ENCODE peak calls at places on chromosomes 7 and 10, in seven cellular contexts. One of them, this sample, is unnamed.
A peak's percentile ranks its signal among the peaks of the same experiment; 100 is the strongest.

GRCh38 chr7:81598951-81599350 is 170.9 kb downstream of the HGF start:
- DNase-seq in CD4-positive, alpha-beta memory T cell: no peak
- DNase-seq in activated T-helper 1 cell treated with anti-CD3 and anti-CD28 coated beads, Interleukin-12 subunit alpha, Interleukin-12 subunit beta, Interleukin-2, Interleukin-4 antibody, amounts not matched to agents 30 ng/mL and 10 ng/mL and 1 ng/mL, durations not matched to agents 14 hours and 24 hours and 36 hours: no peak
- DNase-seq in non-pigmented ciliary epithelial cell: no peak
- DNase-seq in stomach: no peak
- DNase-seq in astrocyte of the spinal cord: no peak
- DNase-seq in NCI-H2081: no peak
- DNase-seq in this sample: no peak

GRCh38 chr10:79397051-79397450 is 48.4 kb downstream of the ZCCHC24 start:
- DNase-seq in activated T-helper 1 cell treated with anti-CD3 and anti-CD28 coated beads, Interleukin-12 subunit alpha, Interleukin-12 subunit beta, Interleukin-2, Interleukin-4 antibody, amounts not matched to agents 30 ng/mL and 10 ng/mL and 1 ng/mL, durations not matched to agents 14 hours and 24 hours and 36 hours: no peak
- DNase-seq in astrocyte of the spinal cord: no peak
- DNase-seq in CD4-positive, alpha-beta memory T cell: no peak
- DNase-seq in stomach: no peak
- DNase-seq in NCI-H2081: no peak
- DNase-seq in non-pigmented ciliary epithelial cell: no peak
- DNase-seq in this sample: no peak

GRCh38 chr10:88271736-88272135 is 311.4 kb downstream of the RNLS start:
- DNase-seq in NCI-H2081: no peak
- DNase-seq in stomach: no peak
- DNase-seq in astrocyte of the spinal cord: no peak
- DNase-seq in CD4-positive, alpha-beta memory T cell: no peak
- DNase-seq in non-pigmented ciliary epithelial cell: no peak
- DNase-seq in activated T-helper 1 cell treated with anti-CD3 and anti-CD28 coated beads, Interleukin-12 subunit alpha, Interleukin-12 subunit beta, Interleukin-2, Interleukin-4 antibody, amounts not matched to agents 30 ng/mL and 10 ng/mL and 1 ng/mL, durations not matched to agents 14 hours and 24 hours and 36 hours: peak; percentile 4
- DNase-seq in this sample: no peak

GRCh38 chr7:121442845-121443244 is 46.7 kb upstream of the FAM3C start:
- DNase-seq in activated T-helper 1 cell treated with anti-CD3 and anti-CD28 coated beads, Interleukin-12 subunit alpha, Interleukin-12 subunit beta, Interleukin-2, Interleukin-4 antibody, amounts not matched to agents 30 ng/mL and 10 ng/mL and 1 ng/mL, durations not matched to agents 14 hours and 24 hours and 36 hours: no peak
- DNase-seq in stomach: no peak
- DNase-seq in NCI-H2081: no peak
- DNase-seq in CD4-positive, alpha-beta memory T cell: peak; percentile 29
- DNase-seq in non-pigmented ciliary epithelial cell: no peak
- DNase-seq in astrocyte of the spinal cord: no peak
- DNase-seq in this sample: peak; percentile 4

GRCh38 chr10:118798186-118798811 is 43.5 kb upstream of the CACUL1 start:
- DNase-seq in stomach: no peak
- DNase-seq in CD4-positive, alpha-beta memory T cell: no peak
- DNase-seq in activated T-helper 1 cell treated with anti-CD3 and anti-CD28 coated beads, Interleukin-12 subunit alpha, Interleukin-12 subunit beta, Interleukin-2, Interleukin-4 antibody, amounts not matched to agents 30 ng/mL and 10 ng/mL and 1 ng/mL, durations not matched to agents 14 hours and 24 hours and 36 hours: no peak
- DNase-seq in astrocyte of the spinal cord: peak; percentile 19
- DNase-seq in NCI-H2081: no peak
- DNase-seq in non-pigmented ciliary epithelial cell: peak; percentile 2
- DNase-seq in this sample: no peak

GRCh38 chr7:25402528-25402927 is 174.2 kb upstream of the NPVF start:
- DNase-seq in astrocyte of the spinal cord: no peak
- DNase-seq in NCI-H2081: no peak
- DNase-seq in activated T-helper 1 cell treated with anti-CD3 and anti-CD28 coated beads, Interleukin-12 subunit alpha, Interleukin-12 subunit beta, Interleukin-2, Interleukin-4 antibody, amounts not matched to agents 30 ng/mL and 10 ng/mL and 1 ng/mL, durations not matched to agents 14 hours and 24 hours and 36 hours: no peak
- DNase-seq in CD4-positive, alpha-beta memory T cell: no peak
- DNase-seq in non-pigmented ciliary epithelial cell: no peak
- DNase-seq in stomach: no peak
- DNase-seq in this sample: no peak

GRCh38 chr10:11539191-11539868 is 72.1 kb downstream of the USP6NL start:
- DNase-seq in astrocyte of the spinal cord: peak; percentile 52
- DNase-seq in stomach: no peak
- DNase-seq in activated T-helper 1 cell treated with anti-CD3 and anti-CD28 coated beads, Interleukin-12 subunit alpha, Interleukin-12 subunit beta, Interleukin-2, Interleukin-4 antibody, amounts not matched to agents 30 ng/mL and 10 ng/mL and 1 ng/mL, durations not matched to agents 14 hours and 24 hours and 36 hours: no peak
- DNase-seq in CD4-positive, alpha-beta memory T cell: no peak
- DNase-seq in NCI-H2081: no peak
- DNase-seq in non-pigmented ciliary epithelial cell: no peak
- DNase-seq in this sample: no peak

GRCh38 chr7:78959471-78959870 is 494.0 kb downstream of the MAGI2 start:
- DNase-seq in stomach: no peak
- DNase-seq in non-pigmented ciliary epithelial cell: peak; percentile 6
- DNase-seq in NCI-H2081: no peak
- DNase-seq in astrocyte of the spinal cord: no peak
- DNase-seq in CD4-positive, alpha-beta memory T cell: no peak
- DNase-seq in activated T-helper 1 cell treated with anti-CD3 and anti-CD28 coated beads, Interleukin-12 subunit alpha, Interleukin-12 subunit beta, Interleukin-2, Interleukin-4 antibody, amounts not matched to agents 30 ng/mL and 10 ng/mL and 1 ng/mL, durations not matched to agents 14 hours and 24 hours and 36 hours: no peak
- DNase-seq in this sample: no peak

GRCh38 chr10:57979986-57980385 is 287.7 kb downstream of the IPMK start:
- DNase-seq in astrocyte of the spinal cord: no peak
- DNase-seq in stomach: no peak
- DNase-seq in non-pigmented ciliary epithelial cell: no peak
- DNase-seq in activated T-helper 1 cell treated with anti-CD3 and anti-CD28 coated beads, Interleukin-12 subunit alpha, Interleukin-12 subunit beta, Interleukin-2, Interleukin-4 antibody, amounts not matched to agents 30 ng/mL and 10 ng/mL and 1 ng/mL, durations not matched to agents 14 hours and 24 hours and 36 hours: no peak
- DNase-seq in NCI-H2081: no peak
- DNase-seq in CD4-positive, alpha-beta memory T cell: no peak
- DNase-seq in this sample: no peak

GRCh38 chr10:62880162-62880561 is 64.0 kb upstream of the EGR2 start:
- DNase-seq in activated T-helper 1 cell treated with anti-CD3 and anti-CD28 coated beads, Interleukin-12 subunit alpha, Interleukin-12 subunit beta, Interleukin-2, Interleukin-4 antibody, amounts not matched to agents 30 ng/mL and 10 ng/mL and 1 ng/mL, durations not matched to agents 14 hours and 24 hours and 36 hours: no peak
- DNase-seq in CD4-positive, alpha-beta memory T cell: no peak
- DNase-seq in NCI-H2081: no peak
- DNase-seq in stomach: no peak
- DNase-seq in astrocyte of the spinal cord: no peak
- DNase-seq in non-pigmented ciliary epithelial cell: no peak
- DNase-seq in this sample: no peak

GRCh38 chr10:68106656-68107055 is 2.6 kb upstream of the MYPN start:
- DNase-seq in NCI-H2081: no peak
- DNase-seq in CD4-positive, alpha-beta memory T cell: no peak
- DNase-seq in non-pigmented ciliary epithelial cell: peak; percentile 83
- DNase-seq in activated T-helper 1 cell treated with anti-CD3 and anti-CD28 coated beads, Interleukin-12 subunit alpha, Interleukin-12 subunit beta, Interleukin-2, Interleukin-4 antibody, amounts not matched to agents 30 ng/mL and 10 ng/mL and 1 ng/mL, durations not matched to agents 14 hours and 24 hours and 36 hours: no peak
- DNase-seq in astrocyte of the spinal cord: peak; percentile 89
- DNase-seq in stomach: no peak
- DNase-seq in this sample: no peak

GRCh38 chr7:122887198-122887597 is 938 bp upstream of the CADPS2 start:
- DNase-seq in stomach: peak; percentile 78
- DNase-seq in CD4-positive, alpha-beta memory T cell: no peak
- DNase-seq in non-pigmented ciliary epithelial cell: peak; percentile 43
- DNase-seq in astrocyte of the spinal cord: peak; percentile 79
- DNase-seq in NCI-H2081: peak; percentile 65
- DNase-seq in activated T-helper 1 cell treated with anti-CD3 and anti-CD28 coated beads, Interleukin-12 subunit alpha, Interleukin-12 subunit beta, Interleukin-2, Interleukin-4 antibody, amounts not matched to agents 30 ng/mL and 10 ng/mL and 1 ng/mL, durations not matched to agents 14 hours and 24 hours and 36 hours: no peak
- DNase-seq in this sample: no peak

GRCh38 chr10:48542471-48543210 is 62.2 kb downstream of the ARHGAP22 start:
- DNase-seq in activated T-helper 1 cell treated with anti-CD3 and anti-CD28 coated beads, Interleukin-12 subunit alpha, Interleukin-12 subunit beta, Interleukin-2, Interleukin-4 antibody, amounts not matched to agents 30 ng/mL and 10 ng/mL and 1 ng/mL, durations not matched to agents 14 hours and 24 hours and 36 hours: no peak
- DNase-seq in stomach: peak; percentile 13
- DNase-seq in CD4-positive, alpha-beta memory T cell: no peak
- DNase-seq in astrocyte of the spinal cord: no peak
- DNase-seq in non-pigmented ciliary epithelial cell: no peak
- DNase-seq in NCI-H2081: no peak
- DNase-seq in this sample: no peak

GRCh38 chr10:31278279-31278941 is 40.6 kb upstream of the ZEB1 start:
- DNase-seq in non-pigmented ciliary epithelial cell: no peak
- DNase-seq in stomach: no peak
- DNase-seq in activated T-helper 1 cell treated with anti-CD3 and anti-CD28 coated beads, Interleukin-12 subunit alpha, Interleukin-12 subunit beta, Interleukin-2, Interleukin-4 antibody, amounts not matched to agents 30 ng/mL and 10 ng/mL and 1 ng/mL, durations not matched to agents 14 hours and 24 hours and 36 hours: no peak
- DNase-seq in CD4-positive, alpha-beta memory T cell: no peak
- DNase-seq in NCI-H2081: no peak
- DNase-seq in astrocyte of the spinal cord: no peak
- DNase-seq in this sample: no peak

GRCh38 chr7:77580762-77581350 is 43.8 kb downstream of the PTPN12 start:
- DNase-seq in non-pigmented ciliary epithelial cell: no peak
- DNase-seq in stomach: no peak
- DNase-seq in astrocyte of the spinal cord: no peak
- DNase-seq in CD4-positive, alpha-beta memory T cell: no peak
- DNase-seq in NCI-H2081: no peak
- DNase-seq in activated T-helper 1 cell treated with anti-CD3 and anti-CD28 coated beads, Interleukin-12 subunit alpha, Interleukin-12 subunit beta, Interleukin-2, Interleukin-4 antibody, amounts not matched to agents 30 ng/mL and 10 ng/mL and 1 ng/mL, durations not matched to agents 14 hours and 24 hours and 36 hours: no peak
- DNase-seq in this sample: peak; percentile 5

GRCh38 chr7:56079450-56080185 is 13.1 kb downstream of the PHKG1 start:
- DNase-seq in NCI-H2081: peak; percentile 92
- DNase-seq in activated T-helper 1 cell treated with anti-CD3 and anti-CD28 coated beads, Interleukin-12 subunit alpha, Interleukin-12 subunit beta, Interleukin-2, Interleukin-4 antibody, amounts not matched to agents 30 ng/mL and 10 ng/mL and 1 ng/mL, durations not matched to agents 14 hours and 24 hours and 36 hours: no peak
- DNase-seq in CD4-positive, alpha-beta memory T cell: no peak
- DNase-seq in astrocyte of the spinal cord: peak; percentile 80
- DNase-seq in stomach: peak; percentile 78
- DNase-seq in non-pigmented ciliary epithelial cell: no peak
- DNase-seq in this sample: peak; percentile 82

GRCh38 chr10:90780488-90780887 is 77.4 kb downstream of the HTR7 start:
- DNase-seq in NCI-H2081: no peak
- DNase-seq in activated T-helper 1 cell treated with anti-CD3 and anti-CD28 coated beads, Interleukin-12 subunit alpha, Interleukin-12 subunit beta, Interleukin-2, Interleukin-4 antibody, amounts not matched to agents 30 ng/mL and 10 ng/mL and 1 ng/mL, durations not matched to agents 14 hours and 24 hours and 36 hours: no peak
- DNase-seq in non-pigmented ciliary epithelial cell: no peak
- DNase-seq in stomach: no peak
- DNase-seq in CD4-positive, alpha-beta memory T cell: no peak
- DNase-seq in astrocyte of the spinal cord: no peak
- DNase-seq in this sample: no peak

GRCh38 chr10:36531621-36532020 is 593.8 kb upstream of the ANKRD30A start:
- DNase-seq in NCI-H2081: no peak
- DNase-seq in CD4-positive, alpha-beta memory T cell: no peak
- DNase-seq in stomach: no peak
- DNase-seq in activated T-helper 1 cell treated with anti-CD3 and anti-CD28 coated beads, Interleukin-12 subunit alpha, Interleukin-12 subunit beta, Interleukin-2, Interleukin-4 antibody, amounts not matched to agents 30 ng/mL and 10 ng/mL and 1 ng/mL, durations not matched to agents 14 hours and 24 hours and 36 hours: no peak
- DNase-seq in astrocyte of the spinal cord: no peak
- DNase-seq in non-pigmented ciliary epithelial cell: no peak
- DNase-seq in this sample: no peak

GRCh38 chr7:157529768-157530560 is 193.2 kb downstream of the DNAJB6 start:
- DNase-seq in non-pigmented ciliary epithelial cell: no peak
- DNase-seq in CD4-positive, alpha-beta memory T cell: no peak
- DNase-seq in NCI-H2081: no peak
- DNase-seq in activated T-helper 1 cell treated with anti-CD3 and anti-CD28 coated beads, Interleukin-12 subunit alpha, Interleukin-12 subunit beta, Interleukin-2, Interleukin-4 antibody, amounts not matched to agents 30 ng/mL and 10 ng/mL and 1 ng/mL, durations not matched to agents 14 hours and 24 hours and 36 hours: no peak
- DNase-seq in stomach: peak; percentile 15
- DNase-seq in astrocyte of the spinal cord: no peak
- DNase-seq in this sample: no peak

GRCh38 chr7:38632411-38632810 is 1.2 kb upstream of the AMPH start:
- DNase-seq in stomach: no peak
- DNase-seq in non-pigmented ciliary epithelial cell: no peak
- DNase-seq in NCI-H2081: no peak
- DNase-seq in activated T-helper 1 cell treated with anti-CD3 and anti-CD28 coated beads, Interleukin-12 subunit alpha, Interleukin-12 subunit beta, Interleukin-2, Interleukin-4 antibody, amounts not matched to agents 30 ng/mL and 10 ng/mL and 1 ng/mL, durations not matched to agents 14 hours and 24 hours and 36 hours: no peak
- DNase-seq in CD4-positive, alpha-beta memory T cell: no peak
- DNase-seq in astrocyte of the spinal cord: no peak
- DNase-seq in this sample: no peak

GRCh38 chr10:8305871-8306652 is 251.6 kb downstream of the GATA3 start:
- DNase-seq in NCI-H2081: no peak
- DNase-seq in stomach: no peak
- DNase-seq in non-pigmented ciliary epithelial cell: peak; percentile 17
- DNase-seq in astrocyte of the spinal cord: peak; percentile 52
- DNase-seq in CD4-positive, alpha-beta memory T cell: no peak
- DNase-seq in activated T-helper 1 cell treated with anti-CD3 and anti-CD28 coated beads, Interleukin-12 subunit alpha, Interleukin-12 subunit beta, Interleukin-2, Interleukin-4 antibody, amounts not matched to agents 30 ng/mL and 10 ng/mL and 1 ng/mL, durations not matched to agents 14 hours and 24 hours and 36 hours: no peak
- DNase-seq in this sample: no peak

GRCh38 chr10:95789928-95790327 is 34.0 kb downstream of the ENTPD1 start:
- DNase-seq in CD4-positive, alpha-beta memory T cell: no peak
- DNase-seq in activated T-helper 1 cell treated with anti-CD3 and anti-CD28 coated beads, Interleukin-12 subunit alpha, Interleukin-12 subunit beta, Interleukin-2, Interleukin-4 antibody, amounts not matched to agents 30 ng/mL and 10 ng/mL and 1 ng/mL, durations not matched to agents 14 hours and 24 hours and 36 hours: no peak
- DNase-seq in NCI-H2081: no peak
- DNase-seq in astrocyte of the spinal cord: no peak
- DNase-seq in stomach: no peak
- DNase-seq in non-pigmented ciliary epithelial cell: no peak
- DNase-seq in this sample: no peak

GRCh38 chr10:131617113-131617877 is 283.5 kb upstream of the PPP2R2D start:
- DNase-seq in activated T-helper 1 cell treated with anti-CD3 and anti-CD28 coated beads, Interleukin-12 subunit alpha, Interleukin-12 subunit beta, Interleukin-2, Interleukin-4 antibody, amounts not matched to agents 30 ng/mL and 10 ng/mL and 1 ng/mL, durations not matched to agents 14 hours and 24 hours and 36 hours: no peak
- DNase-seq in stomach: no peak
- DNase-seq in CD4-positive, alpha-beta memory T cell: no peak
- DNase-seq in NCI-H2081: no peak
- DNase-seq in astrocyte of the spinal cord: no peak
- DNase-seq in non-pigmented ciliary epithelial cell: no peak
- DNase-seq in this sample: no peak

GRCh38 chr10:95741807-95742528 is 14.0 kb upstream of the ENTPD1 start:
- DNase-seq in activated T-helper 1 cell treated with anti-CD3 and anti-CD28 coated beads, Interleukin-12 subunit alpha, Interleukin-12 subunit beta, Interleukin-2, Interleukin-4 antibody, amounts not matched to agents 30 ng/mL and 10 ng/mL and 1 ng/mL, durations not matched to agents 14 hours and 24 hours and 36 hours: no peak
- DNase-seq in non-pigmented ciliary epithelial cell: peak; percentile 63
- DNase-seq in CD4-positive, alpha-beta memory T cell: no peak
- DNase-seq in astrocyte of the spinal cord: peak; percentile 75
- DNase-seq in stomach: no peak
- DNase-seq in NCI-H2081: no peak
- DNase-seq in this sample: no peak

GRCh38 chr7:81158189-81158588 is 239.3 kb upstream of the SEMA3C start:
- DNase-seq in activated T-helper 1 cell treated with anti-CD3 and anti-CD28 coated beads, Interleukin-12 subunit alpha, Interleukin-12 subunit beta, Interleukin-2, Interleukin-4 antibody, amounts not matched to agents 30 ng/mL and 10 ng/mL and 1 ng/mL, durations not matched to agents 14 hours and 24 hours and 36 hours: no peak
- DNase-seq in NCI-H2081: peak; percentile 24
- DNase-seq in stomach: no peak
- DNase-seq in astrocyte of the spinal cord: peak; percentile 58
- DNase-seq in CD4-positive, alpha-beta memory T cell: no peak
- DNase-seq in non-pigmented ciliary epithelial cell: no peak
- DNase-seq in this sample: no peak

GRCh38 chr10:99234067-99234738 is 1.4 kb downstream of the HPSE2 start:
- DNase-seq in non-pigmented ciliary epithelial cell: no peak
- DNase-seq in astrocyte of the spinal cord: peak; percentile 22
- DNase-seq in activated T-helper 1 cell treated with anti-CD3 and anti-CD28 coated beads, Interleukin-12 subunit alpha, Interleukin-12 subunit beta, Interleukin-2, Interleukin-4 antibody, amounts not matched to agents 30 ng/mL and 10 ng/mL and 1 ng/mL, durations not matched to agents 14 hours and 24 hours and 36 hours: peak; percentile 25
- DNase-seq in stomach: peak; percentile 55
- DNase-seq in NCI-H2081: no peak
- DNase-seq in CD4-positive, alpha-beta memory T cell: no peak
- DNase-seq in this sample: no peak

GRCh38 chr10:100009283-100009792 is 409 bp downstream of the DNMBP start:
- DNase-seq in CD4-positive, alpha-beta memory T cell: no peak
- DNase-seq in astrocyte of the spinal cord: peak; percentile 51
- DNase-seq in non-pigmented ciliary epithelial cell: no peak
- DNase-seq in NCI-H2081: peak; percentile 14
- DNase-seq in activated T-helper 1 cell treated with anti-CD3 and anti-CD28 coated beads, Interleukin-12 subunit alpha, Interleukin-12 subunit beta, Interleukin-2, Interleukin-4 antibody, amounts not matched to agents 30 ng/mL and 10 ng/mL and 1 ng/mL, durations not matched to agents 14 hours and 24 hours and 36 hours: no peak
- DNase-seq in stomach: peak; percentile 61
- DNase-seq in this sample: no peak

GRCh38 chr10:93081296-93081695 is 7.6 kb downstream of the CYP26A1 start:
- DNase-seq in NCI-H2081: no peak
- DNase-seq in CD4-positive, alpha-beta memory T cell: no peak
- DNase-seq in stomach: no peak
- DNase-seq in non-pigmented ciliary epithelial cell: no peak
- DNase-seq in astrocyte of the spinal cord: no peak
- DNase-seq in activated T-helper 1 cell treated with anti-CD3 and anti-CD28 coated beads, Interleukin-12 subunit alpha, Interleukin-12 subunit beta, Interleukin-2, Interleukin-4 antibody, amounts not matched to agents 30 ng/mL and 10 ng/mL and 1 ng/mL, durations not matched to agents 14 hours and 24 hours and 36 hours: no peak
- DNase-seq in this sample: no peak

This sample was measured in DMS79.